ENCODE peak calls at places on chromosomes 6 and 20, in eight cellular contexts. E is pancreas; C is GM12865; I is CD8-positive, alpha-beta T cell; V is transverse colon; O is thoracic aorta; Q is uterus; M is colonic mucosa. H is an unnamed sample.

GRCh38 chr6:94622784-94623183 is 954.6 kb upstream of the MANEA start:
- DNase-seq in E (no peak), C (no peak), V (no peak), O (no peak), I (no peak), M (no peak), Q (no peak), H (no peak)

GRCh38 chr20:6579824-6580223 is 187.7 kb upstream of the BMP2 start:
- DNase-seq in E (no peak), O (no peak), M (no peak), I (no peak), Q (no peak), C (no peak), V (no peak), H (no peak)

GRCh38 chr20:47099749-47100515 is 205.3 kb downstream of the EYA2 start:
- DNase-seq in V (no peak), Q (peak), C (no peak), I (no peak), E (no peak), O (no peak), M (no peak), H (peak)

GRCh38 chr20:3237011-3237957 is 1.7 kb downstream of the SLC4A11 start:
- DNase-seq in V (no peak), Q (no peak), I (no peak), E (no peak), C (no peak), M (no peak), O (no peak), H (no peak)

GRCh38 chr6:17677602-17678001 is 29.1 kb downstream of the NUP153 start:
- DNase-seq in E (no peak), C (no peak), V (no peak), M (no peak), O (no peak), Q (no peak), I (no peak), H (no peak)

GRCh38 chr6:34973547-34974248 is 84.6 kb downstream of the ANKS1A start:
- DNase-seq in M (no peak), C (no peak), V (no peak), I (no peak), Q (no peak), O (no peak), E (no peak), H (no peak)

GRCh38 chr20:35663813-35664543 is 722 bp downstream of the CPNE1 start:
- DNase-seq in M (peak), C (peak), I (peak), E (peak), V (peak), O (no peak), Q (peak), H (peak)

GRCh38 chr6:126112171-126112632 is 125.9 kb downstream of the TRMT11 start:
- DNase-seq in V (no peak), C (no peak), M (no peak), E (no peak), Q (no peak), O (no peak), I (no peak), H (no peak)

GRCh38 chr6:157337766-157338165 is 14.4 kb upstream of the TMEM242 start:
- DNase-seq in C (no peak), O (no peak), I (no peak), M (no peak), E (no peak), V (no peak), Q (no peak), H (no peak)

GRCh38 chr6:163162007-163162873 is 252.3 kb upstream of the QKI start:
- DNase-seq in Q (no peak), I (no peak), E (no peak), O (no peak), V (no peak), C (no peak), M (no peak), H (no peak)

GRCh38 chr20:63635431-63636141 is 8.7 kb upstream of the GMEB2 start:
- DNase-seq in E (no peak), C (peak), O (no peak), M (no peak), V (peak), I (peak), Q (no peak), H (no peak)

GRCh38 chr20:22931653-22932052 is 103.5 kb upstream of the SSTR4 start:
- DNase-seq in V (peak), O (no peak), E (no peak), Q (no peak), C (no peak), M (no peak), I (no peak), H (no peak)

GRCh38 chr6:27890351-27891299 is 21.6 kb downstream of the OR2B2 start:
- DNase-seq in V (peak), Q (no peak), M (peak), C (peak), E (no peak), O (no peak), I (peak), H (peak)

GRCh38 chr20:39282619-39283092 is 320.5 kb downstream of the DHX35 start:
- DNase-seq in Q (no peak), I (no peak), O (no peak), C (no peak), V (peak), M (no peak), E (no peak), H (no peak)

GRCh38 chr6:38273325-38273724 is 366.4 kb downstream of the BTBD9 start:
- DNase-seq in V (no peak), I (no peak), E (no peak), C (no peak), O (no peak), Q (no peak), M (no peak), H (no peak)

GRCh38 chr6:12163149-12163548 is 127.0 kb upstream of the EDN1 start:
- DNase-seq in C (peak), O (no peak), M (no peak), V (no peak), Q (no peak), I (peak), E (no peak), H (no peak)

GRCh38 chr6:111011360-111012142 is 29.7 kb downstream of the RPF2 start:
- DNase-seq in V (no peak), Q (no peak), E (no peak), M (no peak), C (peak), O (no peak), I (no peak), H (no peak)

GRCh38 chr20:38676576-38676975 is 47.7 kb upstream of the SLC32A1 start:
- DNase-seq in V (no peak), C (no peak), E (no peak), I (no peak), Q (no peak), O (no peak), M (no peak), H (peak)

GRCh38 chr6:44444853-44445252 is 57.3 kb downstream of the CDC5L start:
- DNase-seq in E (no peak), Q (no peak), C (no peak), M (no peak), V (no peak), I (no peak), O (no peak), H (no peak)

DNA sequence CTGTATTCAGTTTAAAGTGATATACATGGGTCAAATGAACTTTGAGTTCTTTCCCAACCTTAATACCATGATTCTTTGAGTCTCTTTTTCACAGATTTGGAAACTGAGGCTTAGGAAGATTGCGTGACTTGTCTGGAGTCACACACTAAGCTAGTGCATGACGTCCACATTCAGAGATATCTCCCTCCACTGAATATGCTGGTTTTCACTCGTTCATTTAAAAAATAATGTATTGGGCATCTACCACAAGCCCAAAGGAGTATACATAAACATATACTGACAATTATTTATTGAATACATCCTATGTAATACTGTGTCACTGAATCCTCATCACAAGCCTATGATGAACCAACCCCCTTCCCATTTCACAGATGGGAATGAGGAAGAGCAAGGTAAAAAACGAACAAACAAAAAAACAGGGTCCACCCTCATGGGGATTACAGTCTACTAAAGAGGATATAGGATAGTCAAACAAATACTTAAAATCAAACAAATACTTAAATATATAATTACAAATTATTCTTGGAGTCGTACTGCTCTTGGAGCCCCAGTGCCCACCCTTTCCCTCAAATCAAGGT is 611 bp upstream of the TM9SF4 start:
- DNase-seq in M (no peak), Q (no peak), E (no peak), C (no peak), I (no peak), O (no peak), V (no peak), H (no peak)
- H3K4me3 ChIP-seq in M (peak), Q (peak), E (peak), C (no peak), I (peak), O (peak), V (peak), H (no peak)

DNA sequence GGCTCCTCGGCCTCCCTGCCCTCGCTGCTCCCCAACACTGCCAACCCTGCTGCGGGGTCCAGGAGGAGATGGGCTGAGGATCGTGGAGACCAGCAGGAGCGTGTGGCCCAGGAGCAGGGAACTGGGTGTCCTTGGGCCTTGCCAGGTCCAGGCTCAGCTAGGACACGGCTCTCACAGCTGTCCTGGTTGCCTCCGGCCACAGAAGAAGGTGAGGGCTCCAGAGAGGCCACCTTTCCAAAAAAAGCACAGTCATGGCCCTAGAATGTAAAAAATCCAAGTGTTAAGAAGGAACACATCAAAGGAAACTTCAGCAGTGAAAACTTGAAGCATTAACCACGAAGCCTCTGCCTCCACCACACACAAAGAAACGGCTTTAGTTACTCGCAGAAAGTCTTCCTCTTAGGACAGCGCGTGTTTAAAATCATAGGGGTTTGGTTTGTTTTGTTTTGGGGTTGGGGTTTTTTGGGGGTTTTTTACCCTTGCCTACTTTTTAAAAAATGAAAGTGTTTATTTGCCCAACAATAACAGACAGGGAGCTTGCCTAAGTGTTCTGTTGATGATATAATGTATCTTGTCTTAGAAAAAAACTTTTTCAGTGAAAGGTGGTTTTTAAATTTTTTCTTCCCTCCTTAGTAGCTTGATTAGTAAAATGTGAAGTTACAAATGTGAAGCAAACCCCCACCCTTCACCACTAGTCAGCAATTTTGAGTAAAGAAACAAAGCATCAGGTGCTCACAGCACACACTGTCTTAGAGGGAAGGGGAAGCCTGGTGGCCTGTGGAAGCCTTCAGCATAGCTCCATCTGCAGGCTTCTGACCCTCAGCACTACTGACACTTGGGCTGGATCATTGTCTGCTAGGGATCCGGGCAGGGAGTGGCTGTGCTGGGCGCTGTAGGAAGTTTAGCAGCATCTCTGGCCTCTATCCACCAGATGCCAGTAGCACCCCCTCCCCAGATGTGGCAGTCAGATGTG is 60.0 kb downstream of the PTPN1 start:
- DNase-seq in M (no peak), V (no peak), Q (no peak), E (no peak), O (no peak), I (no peak), C (peak), H (no peak)
- TF ChIP-seq CTCF in M (no peak), V (no peak), Q (no peak), E (no peak), O (no peak), I (no peak), C (peak), H (no peak)

DNA sequence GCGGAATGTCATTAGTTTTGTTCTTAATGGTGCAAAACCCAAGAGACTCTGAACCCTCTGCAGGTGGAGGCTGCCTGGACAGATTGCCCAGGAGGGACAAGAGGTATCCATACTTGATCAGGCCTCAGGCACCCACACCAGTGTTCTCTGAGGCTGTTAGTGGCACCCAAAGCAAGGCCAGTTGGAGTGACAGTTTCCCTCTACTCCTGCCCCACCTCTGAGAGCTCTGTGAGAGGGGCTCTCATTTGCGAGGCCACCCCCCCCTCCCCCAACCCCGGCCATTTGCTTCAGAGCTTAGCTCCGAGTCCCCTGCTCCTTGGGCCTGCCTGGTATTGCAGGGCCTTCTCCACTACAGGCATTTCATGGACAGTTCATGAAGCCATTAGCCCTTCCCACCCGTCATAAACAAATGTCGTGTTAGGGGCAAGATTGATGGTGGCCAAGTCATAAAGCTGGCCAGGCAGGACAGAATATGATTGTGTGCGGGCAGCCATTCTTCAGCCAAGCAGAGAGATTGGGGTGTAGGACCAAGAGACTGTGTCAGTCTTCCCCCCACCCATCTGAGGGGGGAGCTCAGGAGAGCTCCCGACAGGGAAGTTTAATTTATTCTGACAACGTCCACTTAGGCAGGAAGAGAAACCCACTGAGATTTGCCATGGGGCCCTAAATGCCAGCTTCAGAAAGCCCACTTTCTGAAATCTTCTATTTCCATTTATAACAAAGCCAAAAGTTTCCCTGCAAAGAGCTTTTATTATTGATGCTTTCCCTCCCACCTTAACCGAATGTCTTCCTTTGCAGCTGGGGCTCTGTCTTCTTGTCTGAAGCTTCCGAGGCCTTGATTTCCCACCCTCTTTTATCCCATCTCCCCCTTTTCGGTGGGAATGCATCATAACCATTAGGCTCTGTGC is 7.1 kb downstream of the FOXC1 start:
- DNase-seq in M (no peak), E (no peak), Q (no peak), I (no peak), C (no peak), V (no peak), O (no peak), H (no peak)
- H3K4me3 ChIP-seq in M (no peak), E (no peak), Q (no peak), I (no peak), C (no peak), V (no peak), O (peak), H (no peak)

GRCh38 chr6:122026572-122027369 is 372.7 kb upstream of the HSF2 start:
- DNase-seq in O (no peak), M (no peak), I (no peak), E (no peak), C (no peak), V (no peak), Q (no peak), H (no peak)
- TF ChIP-seq CTCF in O (no peak), M (no peak), I (no peak), E (no peak), C (no peak), V (no peak), Q (no peak), H (no peak)

GRCh38 chr6:32853541-32854375 is at the start of the genes PSMB9 and TAP1:
- DNase-seq in C (peak), I (peak), O (peak), M (peak), Q (peak), E (peak), V (peak), H (peak)

GRCh38 chr6:32854376-32855178 is 585 bp downstream of the PSMB9 start:
- DNase-seq in Q (peak), V (peak), C (peak), I (peak), O (no peak), E (no peak), M (peak), H (no peak)

GRCh38 chr6:32852018-32852843 is 1.3 kb downstream of the TAP1 start:
- DNase-seq in O (no peak), C (peak), E (no peak), I (no peak), Q (peak), M (peak), V (peak), H (no peak)

GRCh38 chr6:32851025-32851424 is 2.5 kb downstream of the TAP1 start:
- DNase-seq in I (no peak), M (no peak), V (no peak), C (no peak), Q (no peak), O (no peak), E (no peak), H (no peak)

DNA sequence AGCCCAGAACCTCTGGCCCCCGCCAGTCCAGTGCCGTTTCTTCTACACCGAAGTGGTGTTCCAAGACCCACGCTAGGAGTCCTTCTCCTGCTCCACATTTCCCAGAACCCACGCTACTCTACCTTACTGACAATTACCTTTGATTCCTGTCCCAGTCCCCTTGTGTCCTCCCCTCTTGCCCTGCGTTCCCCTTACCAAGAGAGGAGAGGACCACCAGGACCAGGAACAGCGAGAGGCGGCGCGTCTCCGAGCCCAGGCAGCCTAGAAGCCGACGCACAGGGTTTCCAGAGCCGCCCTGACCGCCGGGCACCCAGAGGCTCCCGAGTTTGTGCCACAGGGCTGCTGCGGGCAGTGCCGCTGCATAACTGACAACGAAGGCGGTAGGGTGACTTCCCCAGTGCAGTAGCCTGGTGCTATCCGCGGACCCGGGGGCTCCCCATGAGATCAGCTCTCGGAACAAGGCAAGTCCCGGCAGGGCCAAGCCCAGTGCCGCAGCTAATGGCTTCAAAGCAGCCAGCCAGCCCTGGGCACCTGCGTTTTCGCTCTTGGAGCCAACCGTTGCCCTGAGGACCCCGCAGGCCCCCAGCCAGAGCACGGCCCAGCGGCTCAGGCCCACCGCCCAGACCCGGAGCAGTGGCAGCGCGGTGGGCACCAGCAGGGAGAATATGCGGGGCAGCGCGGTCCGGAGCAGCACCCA is 512 bp downstream of the TAP1 start:
- DNase-seq in O (no peak), V (peak), Q (peak), E (peak), M (peak), I (no peak), C (peak), H (no peak)
- H3K4me3 ChIP-seq in O (peak), V (peak), Q (peak), E (peak), M (peak), I (peak), C (peak), H (peak)

DNA sequence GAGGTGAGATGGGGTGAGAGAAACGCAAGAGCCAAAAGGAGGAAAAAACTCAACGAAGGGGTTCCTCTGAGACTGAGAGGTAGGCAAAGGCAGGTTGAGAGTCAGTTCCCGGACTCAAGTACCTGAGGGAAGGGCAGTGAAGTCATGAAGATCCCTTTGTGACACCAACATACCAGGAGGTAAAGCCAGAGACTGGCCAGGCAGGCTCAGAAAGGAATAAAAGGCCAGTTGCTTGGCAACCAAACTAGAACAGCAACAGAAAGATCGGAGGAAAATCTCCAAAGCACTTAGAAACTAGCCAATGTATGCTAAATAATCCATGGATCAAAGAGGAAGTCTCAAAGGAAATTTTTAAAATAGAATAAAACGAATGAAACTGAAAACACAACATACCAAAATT is 209.8 kb upstream of the PROKR2 start:
- DNase-seq in E (no peak), Q (no peak), M (no peak), C (no peak), O (no peak), I (no peak), V (no peak), H (no peak)
- TF ChIP-seq CTCF in E (no peak), Q (no peak), M (no peak), C (no peak), O (no peak), I (no peak), V (no peak), H (no peak)